ENCODE peak calls at places on chromosome 12, in nine cellular contexts. R, H, M, L, T, A, X, G and J are unnamed samples.

GRCh38 chr12:15180975-15181683 is 40.1 kb downstream of the RERG start:
- DNase-seq in A (no peak), T (no peak), L (no peak), H (no peak), G (no peak), M (no peak), X (no peak), R (no peak), J (no peak)

GRCh38 chr12:53971686-53972085 is 1.2 kb upstream of the HOXC11 start:
- DNase-seq in G (no peak), H (no peak), L (no peak), M (no peak), X (no peak), R (no peak), A (no peak), T (no peak), J (no peak)

GRCh38 chr12:50387487-50387886 is 8.9 kb downstream of the FAM186A start:
- DNase-seq in X (no peak), T (no peak), R (no peak), M (no peak), G (no peak), A (no peak), H (no peak), L (no peak), J (no peak)

GRCh38 chr12:7959278-7960063 is 23.5 kb upstream of the SLC2A3 start:
- DNase-seq in R (peak; percentile 90), A (peak; percentile 87), G (no peak), M (peak; percentile 38), T (no peak), H (no peak), X (no peak), L (no peak), J (no peak)

GRCh38 chr12:72901685-72902084 is 629.5 kb downstream of the TRHDE start:
- DNase-seq in R (no peak), X (no peak), L (no peak), G (no peak), T (no peak), M (no peak), A (no peak), H (no peak), J (no peak)

GRCh38 chr12:46217686-46218508 is 50.9 kb downstream of the SLC38A1 start:
- DNase-seq in A (no peak), G (no peak), T (no peak), M (peak; percentile 24), R (peak; percentile 96), X (no peak), L (peak; percentile 46), H (no peak), J (no peak)

GRCh38 chr12:130788515-130788914 is 50.5 kb downstream of the STX2 start:
- DNase-seq in A (no peak), X (no peak), R (no peak), L (no peak), G (peak; percentile 35), H (no peak), M (no peak), T (no peak), J (no peak)

GRCh38 chr12:53091756-53092155 is 5.7 kb upstream of the IGFBP6 start:
- DNase-seq in T (no peak), M (no peak), H (no peak), X (no peak), A (no peak), L (no peak), R (no peak), G (no peak), J (no peak)

GRCh38 chr12:94516985-94517384 is 57.3 kb upstream of the CEP83 start:
- DNase-seq in R (no peak), M (no peak), T (no peak), H (no peak), A (no peak), L (no peak), G (no peak), X (no peak), J (no peak)

GRCh38 chr12:117441751-117442150 is 80.3 kb upstream of the NOS1 start:
- DNase-seq in T (peak; percentile 59), X (no peak), M (no peak), R (no peak), G (no peak), L (peak; percentile 18), A (no peak), H (peak; percentile 93), J (no peak)

GRCh38 chr12:121490401-121491257 is 90.2 kb downstream of the KDM2B start:
- DNase-seq in M (no peak), A (no peak), T (no peak), X (no peak), H (no peak), R (no peak), G (peak; percentile 53), L (no peak), J (no peak)

GRCh38 chr12:26001530-26001929 is 43.0 kb downstream of the RASSF8 start:
- DNase-seq in R (peak; percentile 41), G (no peak), T (no peak), L (no peak), M (no peak), H (no peak), X (no peak), A (no peak), J (no peak)

GRCh38 chr12:128971802-128972201 is 118.5 kb downstream of the GLT1D1 start:
- DNase-seq in A (no peak), T (no peak), R (peak; percentile 61), M (no peak), X (no peak), H (peak; percentile 5), G (no peak), L (no peak), J (no peak)

GRCh38 chr12:111436266-111436665 is 30.5 kb downstream of the SH2B3 start:
- DNase-seq in H (no peak), A (no peak), X (no peak), G (no peak), T (no peak), R (no peak), L (no peak), M (no peak), J (no peak)

GRCh38 chr12:230925-231671 is 17.1 kb upstream of the SLC6A12 start:
- DNase-seq in M (no peak), T (no peak), R (no peak), A (no peak), L (no peak), X (no peak), G (no peak), H (peak; percentile 97), J (peak; percentile 10)

DNA sequence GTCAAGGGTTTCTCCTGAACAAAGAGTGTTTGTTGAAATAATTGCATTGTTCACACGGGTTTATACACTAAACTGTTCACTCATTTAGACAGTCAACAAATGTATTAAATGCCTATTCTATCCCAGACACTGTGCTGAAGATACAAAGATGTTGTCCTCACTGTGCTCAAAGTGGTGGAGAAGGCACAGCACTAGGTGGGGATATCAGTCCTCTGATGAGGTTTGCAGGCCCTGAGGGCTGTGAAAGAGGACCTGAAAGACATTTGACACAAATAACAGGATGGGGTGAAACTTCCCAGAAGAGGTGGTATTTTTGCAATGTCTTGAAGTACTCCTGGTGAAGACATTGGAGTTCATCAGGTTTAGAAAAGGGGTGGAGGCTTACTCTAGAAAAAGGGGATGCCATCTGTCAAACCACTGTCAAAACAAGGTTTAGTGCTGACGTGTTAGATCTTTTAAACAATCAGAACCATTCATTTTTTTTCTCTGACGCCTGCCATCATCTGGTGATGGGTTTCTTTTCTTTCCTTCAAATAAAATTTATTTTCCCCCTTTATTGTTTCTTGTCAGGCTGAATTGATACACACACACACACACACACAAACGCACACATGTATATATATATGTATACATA is 69.5 kb downstream of the ACSS3 start:
- DNase-seq in M (no peak), H (no peak), A (no peak), X (no peak), L (no peak), T (no peak), G (no peak), R (no peak), J (no peak)
- TF ChIP-seq CTCF in M (no peak), H (no peak), A (no peak), X (no peak), L (no peak), T (no peak), G (no peak), R (no peak), J (no peak)

GRCh38 chr12:48132826-48133225 is 13.7 kb downstream of the PFKM start:
- DNase-seq in G (no peak), A (no peak), R (no peak), L (no peak), H (no peak), T (no peak), M (no peak), X (no peak), J (no peak)
- TF ChIP-seq CTCF in G (no peak), A (no peak), R (no peak), L (no peak), H (no peak), T (no peak), M (no peak), X (no peak), J (no peak)

GRCh38 chr12:20950248-20950647 is 139.7 kb downstream of the SLCO1B3 start:
- DNase-seq in X (no peak), H (no peak), R (peak; percentile 78), G (no peak), T (no peak), A (no peak), L (no peak), M (peak; percentile 13), J (no peak)
- TF ChIP-seq CTCF in X (peak; percentile 29), H (peak; percentile 27), R (peak; percentile 85), G (peak; percentile 34), T (no peak), A (no peak), L (no peak), M (peak; percentile 45), J (peak; percentile 23)

DNA sequence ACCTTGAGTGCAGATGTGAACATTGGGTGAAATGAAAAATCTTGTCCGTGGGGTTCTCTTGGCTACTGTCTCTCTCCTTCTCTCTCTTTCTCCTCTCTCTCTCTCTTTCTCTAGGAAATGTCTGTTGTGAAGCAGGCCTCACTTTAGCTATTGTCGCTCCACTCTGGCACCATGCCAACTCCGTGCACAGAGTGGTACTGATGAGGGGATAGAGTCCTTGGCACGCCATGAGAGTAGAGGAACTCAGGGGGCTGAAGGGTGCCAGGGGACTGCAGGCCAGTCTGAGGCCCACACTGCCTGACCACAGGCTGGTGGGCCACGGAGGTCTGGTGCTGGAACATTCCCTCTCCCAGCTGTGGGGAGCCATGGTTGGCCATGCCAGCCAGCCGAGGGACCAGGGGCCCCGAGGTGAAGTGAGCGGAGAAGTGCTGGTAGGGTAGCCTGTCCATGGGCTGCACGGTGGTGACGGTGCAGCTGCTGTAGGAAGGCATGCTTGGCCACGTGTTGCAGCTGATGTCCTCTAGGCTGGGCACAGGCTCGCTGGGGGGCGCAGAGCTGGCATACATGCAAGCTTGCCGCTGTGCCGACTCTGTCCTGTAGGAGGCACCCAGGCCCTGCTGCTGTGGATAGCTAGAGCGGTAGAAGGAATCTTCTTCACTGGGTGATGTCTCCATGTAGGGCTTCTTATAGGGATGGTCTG is 50.4 kb downstream of the TBX5 start:
- DNase-seq in H (no peak), G (peak; percentile 16), L (no peak), X (no peak), R (peak; percentile 39), T (no peak), M (no peak), A (no peak), J (no peak)
- TF ChIP-seq CTCF in H (no peak), G (no peak), L (no peak), X (no peak), R (peak; percentile 50), T (no peak), M (peak; percentile 10), A (no peak), J (peak; percentile 17)